ENCODE peak calls at places on chromosome 1, in six cellular contexts. G, Q, F, Y, K and P are unnamed samples.

GRCh38 chr1:55725378-55725777 is 510.2 kb upstream of the USP24 start:
- DNase-seq in K (peak), Q (no peak), Y (no peak), F (no peak), G (no peak), P (peak)

GRCh38 chr1:79808816-79809475 is 802.4 kb upstream of the ADGRL4 start:
- DNase-seq in G (no peak), Q (no peak), Y (no peak), F (no peak), K (no peak), P (no peak)

GRCh38 chr1:94265931-94266330 is 28.5 kb upstream of the ARHGAP29 start:
- DNase-seq in G (no peak), Y (no peak), F (no peak), K (no peak), Q (no peak), P (peak)

GRCh38 chr1:53690411-53690810 is 48.6 kb downstream of the GLIS1 start:
- DNase-seq in K (no peak), Y (no peak), G (no peak), F (no peak), Q (no peak), P (no peak)

GRCh38 chr1:44830900-44831304 is 12.2 kb downstream of the PTCH2 start:
- DNase-seq in Y (no peak), F (no peak), Q (no peak), K (no peak), G (no peak), P (no peak)

GRCh38 chr1:66350001-66350547 is 183.9 kb upstream of the SGIP1 start:
- DNase-seq in G (no peak), F (no peak), K (no peak), Q (no peak), Y (peak), P (peak)

GRCh38 chr1:19802269-19802668 is 2.6 kb upstream of the TMCO4 start:
- DNase-seq in F (no peak), K (no peak), Q (no peak), Y (no peak), G (no peak), P (no peak)

GRCh38 chr1:206589206-206589605 is 23.1 kb downstream of the EIF2D start:
- DNase-seq in Y (peak), Q (no peak), G (no peak), K (no peak), F (no peak), P (peak)

GRCh38 chr1:192766876-192767275 is 42.0 kb upstream of the RGS2 start:
- DNase-seq in G (no peak), K (peak), F (no peak), Q (no peak), Y (no peak), P (no peak)

GRCh38 chr1:223720987-223721591 is 8.8 kb downstream of the CAPN2 start:
- DNase-seq in Q (no peak), K (peak), Y (no peak), G (no peak), F (no peak), P (peak)

GRCh38 chr1:206600527-206600926 is 11.7 kb downstream of the EIF2D start:
- DNase-seq in K (no peak), F (no peak), G (no peak), Y (no peak), Q (no peak), P (no peak)

GRCh38 chr1:149917590-149918144 is at the start of gene SV2A:
- DNase-seq in K (no peak), G (no peak), Q (peak), F (peak), Y (no peak), P (peak)

GRCh38 chr1:229758101-229759036 is 132.3 kb downstream of the URB2 start:
- DNase-seq in G (no peak), Y (no peak), F (no peak), K (no peak), Q (no peak), P (peak)

GRCh38 chr1:220528049-220528678 is at the start of gene MARK1:
- DNase-seq in G (peak), K (no peak), F (peak), Y (peak), Q (peak), P (no peak)

GRCh38 chr1:45840704-45841103 is 37.3 kb downstream of the MAST2 start:
- DNase-seq in G (no peak), Q (peak), F (no peak), K (no peak), Y (no peak), P (no peak)

GRCh38 chr1:9867408-9868243 is 42.4 kb downstream of the CTNNBIP1 start:
- DNase-seq in Q (peak), K (peak), F (peak), Y (peak), G (peak), P (peak)

GRCh38 chr1:53642215-53642555 is 96.8 kb downstream of the GLIS1 start:
- DNase-seq in F (no peak), Q (no peak), K (no peak), Y (no peak), G (no peak), P (no peak)

GRCh38 chr1:27878787-27879335 is 6.5 kb downstream of the THEMIS2 start:
- DNase-seq in Q (no peak), G (no peak), Y (no peak), K (no peak), F (no peak), P (no peak)

GRCh38 chr1:231420959-231421615 is 1.0 kb downstream of the EGLN1 start:
- DNase-seq in G (peak), F (peak), Y (peak), Q (peak), K (peak), P (peak)

GRCh38 chr1:94863297-94863911 is 43.2 kb downstream of the SLC44A3 start:
- DNase-seq in Q (no peak), Y (no peak), K (no peak), G (no peak), F (no peak), P (peak)

GRCh38 chr1:24970399-24970753 is 40.3 kb upstream of the RUNX3 start:
- DNase-seq in F (no peak), G (no peak), Q (peak), Y (no peak), K (no peak), P (peak)

GRCh38 chr1:43651922-43652321 is 2.0 kb downstream of the KDM4A start:
- DNase-seq in Q (no peak), F (no peak), Y (no peak), G (no peak), K (no peak), P (no peak)

GRCh38 chr1:5967351-5968160 is 24.7 kb downstream of the NPHP4 start:
- DNase-seq in F (no peak), Q (no peak), G (no peak), Y (peak), K (no peak), P (no peak)

GRCh38 chr1:150576794-150577556 is 2.4 kb downstream of the MCL1 start:
- DNase-seq in G (no peak), Y (no peak), Q (no peak), K (no peak), F (no peak), P (no peak)

DNA sequence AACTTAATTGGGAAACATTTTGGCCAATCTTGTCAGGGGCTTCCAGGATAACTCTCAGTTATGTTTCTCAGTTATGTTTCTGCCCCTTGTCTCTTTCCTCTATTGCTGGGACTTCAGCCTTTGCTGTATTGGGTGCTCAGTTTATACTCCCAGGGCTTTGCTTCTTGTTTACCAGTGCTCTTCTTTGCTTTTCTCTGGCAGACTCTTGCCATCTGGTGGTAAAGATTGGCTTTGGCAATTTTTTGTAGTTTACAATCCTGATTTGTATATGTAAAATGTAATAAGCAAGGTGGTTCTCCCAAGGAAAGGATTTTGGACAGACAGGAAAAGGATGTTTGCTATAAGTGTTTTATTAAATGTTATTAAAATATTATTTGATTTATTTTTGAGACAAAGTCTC is 37.9 kb downstream of the FABP3 start:
- DNase-seq in Q (peak), F (no peak), K (peak), G (no peak), Y (no peak), P (peak)
- TF ChIP-seq CTCF in Q (peak), F (peak), K (peak), G (peak), Y (peak), P (peak)

GRCh38 chr1:8794605-8795004 is 22.8 kb downstream of the RERE start:
- DNase-seq in Y (no peak), G (no peak), K (no peak), Q (no peak), F (no peak), P (no peak)
- TF ChIP-seq CTCF in Y (no peak), G (no peak), K (no peak), Q (no peak), F (no peak), P (no peak)

GRCh38 chr1:155968670-155969069 is 9.7 kb downstream of the ARHGEF2 start:
- DNase-seq in G (no peak), K (no peak), Y (peak), Q (peak), F (peak), P (no peak)

GRCh38 chr1:155966750-155967149 is 11.6 kb downstream of the ARHGEF2 start:
- DNase-seq in G (no peak), F (no peak), Y (no peak), K (no peak), Q (no peak), P (no peak)

GRCh38 chr1:155964193-155964592 is 14.2 kb downstream of the ARHGEF2 start:
- DNase-seq in F (no peak), Y (no peak), G (no peak), Q (no peak), K (no peak), P (no peak)

GRCh38 chr1:155967410-155968400 is 10.6 kb downstream of the ARHGEF2 start:
- DNase-seq in F (no peak), Y (peak), Q (no peak), K (no peak), G (no peak), P (no peak)

GRCh38 chr1:155966135-155966534 is 12.2 kb downstream of the ARHGEF2 start:
- DNase-seq in G (no peak), Y (no peak), K (no peak), F (no peak), Q (no peak), P (no peak)
- TF ChIP-seq CTCF in G (no peak), Y (peak), K (no peak), F (peak), Q (peak), P (peak)

DNA sequence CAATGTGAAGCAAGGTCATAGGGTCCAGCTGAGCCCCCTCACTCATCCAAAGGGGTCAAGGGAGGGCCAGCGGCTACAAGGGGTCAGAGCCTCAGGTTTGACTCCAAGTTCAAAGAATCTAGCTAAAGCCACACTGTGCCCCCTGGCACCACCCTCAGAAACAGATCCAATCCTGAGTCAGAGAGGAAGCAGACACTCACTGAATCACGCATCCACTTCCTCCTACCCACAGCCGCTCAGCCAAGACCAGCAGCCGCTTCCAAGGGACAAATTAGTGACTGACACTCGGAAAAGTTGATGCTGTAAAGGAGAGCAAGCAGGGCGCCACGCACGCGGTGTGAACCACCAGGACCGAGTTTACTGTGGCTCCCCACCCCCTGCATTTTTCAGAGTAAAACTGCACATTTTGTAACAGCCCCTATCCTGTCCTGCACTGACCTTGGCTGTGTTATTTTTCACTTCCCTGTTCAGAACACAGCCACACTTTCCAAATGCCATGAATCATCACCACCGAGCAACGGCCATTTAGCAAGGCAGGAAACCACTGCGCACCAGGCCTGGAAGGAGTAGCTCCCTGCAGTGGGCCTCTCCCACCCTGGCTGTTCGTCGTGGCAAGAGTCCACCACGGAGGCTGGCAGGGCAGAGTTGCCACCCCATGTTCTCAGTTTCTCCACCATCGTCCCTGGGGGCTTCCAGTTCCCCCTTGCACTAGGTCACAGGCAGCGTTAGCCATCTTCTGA is 147.8 kb downstream of the TOMM20 start:
- DNase-seq in K (peak), Y (peak), F (peak), Q (no peak), G (peak), P (peak)
- TF ChIP-seq CTCF in K (no peak), Y (no peak), F (no peak), Q (no peak), G (no peak), P (no peak)